ENCODE peak calls at places on chromosomes 5 and 9, in eight cellular contexts. One of them, this sample, is unnamed.

GRCh38 chr5:36177715-36178556 is 26.0 kb downstream of the SKP2 start:
- DNase-seq in AG08396: peak; percentile 12
- DNase-seq in stimulated activated CD4-positive, alpha-beta T cell treated with anti-CD3 and anti-CD28 coated beads, Interleukin-2, amount 100 ng/mL, for 48 hours: no peak
- DNase-seq in NCI-H1694 treated with DMSO at 0.1 percent for 48 hours: peak; percentile 64
- DNase-seq in transverse colon: no peak
- DNase-seq in memory B cell: no peak
- DNase-seq in bronchial epithelial cell: peak; percentile 51
- DNase-seq in HS-5: peak; percentile 11
- DNase-seq in this sample: peak; percentile 41

GRCh38 chr9:104858271-104858670 is 69.7 kb downstream of the ABCA1 start:
- DNase-seq in transverse colon: no peak
- DNase-seq in AG08396: peak; percentile 70
- DNase-seq in NCI-H1694 treated with DMSO at 0.1 percent for 48 hours: no peak
- DNase-seq in memory B cell: no peak
- DNase-seq in stimulated activated CD4-positive, alpha-beta T cell treated with anti-CD3 and anti-CD28 coated beads, Interleukin-2, amount 100 ng/mL, for 48 hours: no peak
- DNase-seq in HS-5: no peak
- DNase-seq in bronchial epithelial cell: peak; percentile 83
- DNase-seq in this sample: no peak

GRCh38 chr5:170266570-170267379 is 30.8 kb downstream of the LCP2 start:
- DNase-seq in AG08396: no peak
- DNase-seq in stimulated activated CD4-positive, alpha-beta T cell treated with anti-CD3 and anti-CD28 coated beads, Interleukin-2, amount 100 ng/mL, for 48 hours: no peak
- DNase-seq in transverse colon: no peak
- DNase-seq in HS-5: no peak
- DNase-seq in memory B cell: no peak
- DNase-seq in bronchial epithelial cell: no peak
- DNase-seq in NCI-H1694 treated with DMSO at 0.1 percent for 48 hours: no peak
- DNase-seq in this sample: no peak

GRCh38 chr9:385818-386398 is 171.2 kb downstream of the DOCK8 start:
- DNase-seq in HS-5: peak; percentile 25
- DNase-seq in AG08396: peak; percentile 52
- DNase-seq in stimulated activated CD4-positive, alpha-beta T cell treated with anti-CD3 and anti-CD28 coated beads, Interleukin-2, amount 100 ng/mL, for 48 hours: no peak
- DNase-seq in NCI-H1694 treated with DMSO at 0.1 percent for 48 hours: peak; percentile 81
- DNase-seq in memory B cell: no peak
- DNase-seq in bronchial epithelial cell: peak; percentile 70
- DNase-seq in transverse colon: peak; percentile 51
- DNase-seq in this sample: peak; percentile 34

GRCh38 chr9:115717711-115718173 is 435.8 kb upstream of the PAPPA start:
- DNase-seq in bronchial epithelial cell: no peak
- DNase-seq in memory B cell: no peak
- DNase-seq in stimulated activated CD4-positive, alpha-beta T cell treated with anti-CD3 and anti-CD28 coated beads, Interleukin-2, amount 100 ng/mL, for 48 hours: no peak
- DNase-seq in NCI-H1694 treated with DMSO at 0.1 percent for 48 hours: no peak
- DNase-seq in HS-5: peak; percentile 53
- DNase-seq in AG08396: peak; percentile 5
- DNase-seq in transverse colon: no peak
- DNase-seq in this sample: no peak

GRCh38 chr9:109250311-109250741 is 70.5 kb downstream of the EPB41L4B start:
- DNase-seq in HS-5: no peak
- DNase-seq in stimulated activated CD4-positive, alpha-beta T cell treated with anti-CD3 and anti-CD28 coated beads, Interleukin-2, amount 100 ng/mL, for 48 hours: no peak
- DNase-seq in transverse colon: peak; percentile 50
- DNase-seq in AG08396: no peak
- DNase-seq in NCI-H1694 treated with DMSO at 0.1 percent for 48 hours: no peak
- DNase-seq in memory B cell: no peak
- DNase-seq in bronchial epithelial cell: no peak
- DNase-seq in this sample: no peak

GRCh38 chr9:129332581-129332980 is 154.5 kb upstream of the IER5L start:
- DNase-seq in stimulated activated CD4-positive, alpha-beta T cell treated with anti-CD3 and anti-CD28 coated beads, Interleukin-2, amount 100 ng/mL, for 48 hours: no peak
- DNase-seq in NCI-H1694 treated with DMSO at 0.1 percent for 48 hours: no peak
- DNase-seq in bronchial epithelial cell: no peak
- DNase-seq in HS-5: no peak
- DNase-seq in memory B cell: no peak
- DNase-seq in AG08396: no peak
- DNase-seq in transverse colon: no peak
- DNase-seq in this sample: no peak

GRCh38 chr9:20693068-20693467 is 9.0 kb downstream of the FOCAD start:
- DNase-seq in NCI-H1694 treated with DMSO at 0.1 percent for 48 hours: no peak
- DNase-seq in HS-5: no peak
- DNase-seq in transverse colon: no peak
- DNase-seq in stimulated activated CD4-positive, alpha-beta T cell treated with anti-CD3 and anti-CD28 coated beads, Interleukin-2, amount 100 ng/mL, for 48 hours: no peak
- DNase-seq in memory B cell: no peak
- DNase-seq in AG08396: no peak
- DNase-seq in bronchial epithelial cell: no peak
- DNase-seq in this sample: no peak

GRCh38 chr5:147835386-147835798 is 3.9 kb upstream of the SPINK1 start:
- DNase-seq in transverse colon: no peak
- DNase-seq in HS-5: no peak
- DNase-seq in NCI-H1694 treated with DMSO at 0.1 percent for 48 hours: no peak
- DNase-seq in bronchial epithelial cell: peak; percentile 98
- DNase-seq in AG08396: no peak
- DNase-seq in memory B cell: no peak
- DNase-seq in stimulated activated CD4-positive, alpha-beta T cell treated with anti-CD3 and anti-CD28 coated beads, Interleukin-2, amount 100 ng/mL, for 48 hours: no peak
- DNase-seq in this sample: peak; percentile 64

GRCh38 chr5:78005021-78005785 is 229.1 kb upstream of the TBCA start:
- DNase-seq in stimulated activated CD4-positive, alpha-beta T cell treated with anti-CD3 and anti-CD28 coated beads, Interleukin-2, amount 100 ng/mL, for 48 hours: no peak
- DNase-seq in AG08396: no peak
- DNase-seq in NCI-H1694 treated with DMSO at 0.1 percent for 48 hours: no peak
- DNase-seq in transverse colon: no peak
- DNase-seq in memory B cell: no peak
- DNase-seq in HS-5: peak; percentile 47
- DNase-seq in bronchial epithelial cell: peak; percentile 58
- DNase-seq in this sample: no peak

GRCh38 chr9:99385814-99386279 is 163.8 kb downstream of the SEC61B start:
- DNase-seq in bronchial epithelial cell: peak; percentile 63
- DNase-seq in transverse colon: no peak
- DNase-seq in memory B cell: no peak
- DNase-seq in stimulated activated CD4-positive, alpha-beta T cell treated with anti-CD3 and anti-CD28 coated beads, Interleukin-2, amount 100 ng/mL, for 48 hours: no peak
- DNase-seq in HS-5: no peak
- DNase-seq in NCI-H1694 treated with DMSO at 0.1 percent for 48 hours: no peak
- DNase-seq in AG08396: no peak
- DNase-seq in this sample: peak; percentile 70